ENCODE peak calls at places on chromosomes 4 and X, in four cellular contexts. G, W, M and O are unnamed samples.

GRCh38 chrX:81377329-81377728 is 175.4 kb downstream of the SH3BGRL start:
- DNase-seq in M (peak; percentile 13), W (no peak), G (no peak), O (no peak)

GRCh38 chr4:100736651-100737450 is 219.0 kb upstream of the EMCN start:
- DNase-seq in M (peak; percentile 30), W (no peak), G (no peak), O (no peak)

GRCh38 chr4:172850838-172851237 is 317.8 kb upstream of the GALNT7 start:
- DNase-seq in G (no peak), W (no peak), M (no peak), O (no peak)

GRCh38 chr4:39204543-39204942 is 22.2 kb downstream of the WDR19 start:
- DNase-seq in W (no peak), M (no peak), G (no peak), O (no peak)

GRCh38 chr4:184250795-184251679 is 33.4 kb upstream of the ENPP6 start:
- DNase-seq in W (no peak), M (peak; percentile 73), G (no peak), O (no peak)

GRCh38 chr4:24930136-24930535 is 17.3 kb upstream of the CCDC149 start:
- DNase-seq in G (no peak), W (no peak), M (no peak), O (no peak)

GRCh38 chr4:8000721-8001491 is 61.2 kb upstream of the AFAP1 start:
- DNase-seq in W (no peak), G (no peak), M (no peak), O (no peak)

GRCh38 chr4:184747034-184747830 is 13.3 kb upstream of the CENPU start:
- DNase-seq in G (no peak), M (peak; percentile 20), W (peak; percentile 84), O (no peak)

GRCh38 chrX:18983711-18984380 is at the start of gene PHKA2:
- DNase-seq in G (peak; percentile 67), W (peak; percentile 53), M (no peak), O (no peak)

GRCh38 chr4:121818215-121818614 is 5.5 kb downstream of the CCNA2 start:
- DNase-seq in W (no peak), G (no peak), M (no peak), O (no peak)

GRCh38 chr4:121817006-121817405 is 6.7 kb downstream of the CCNA2 start:
- DNase-seq in M (no peak), G (no peak), W (no peak), O (no peak)

GRCh38 chr4:121817701-121818100 is 6.0 kb downstream of the CCNA2 start:
- DNase-seq in W (no peak), G (no peak), M (no peak), O (no peak)

GRCh38 chr4:121811122-121811521 is 10.0 kb downstream of the EXOSC9 start:
- DNase-seq in M (no peak), G (no peak), W (no peak), O (no peak)

GRCh38 chr4:121814756-121815155 is 8.9 kb downstream of the CCNA2 start:
- DNase-seq in M (no peak), W (no peak), G (no peak), O (no peak)
- TF ChIP-seq CTCF in M (no peak), W (no peak), G (no peak), O (no peak)

DNA sequence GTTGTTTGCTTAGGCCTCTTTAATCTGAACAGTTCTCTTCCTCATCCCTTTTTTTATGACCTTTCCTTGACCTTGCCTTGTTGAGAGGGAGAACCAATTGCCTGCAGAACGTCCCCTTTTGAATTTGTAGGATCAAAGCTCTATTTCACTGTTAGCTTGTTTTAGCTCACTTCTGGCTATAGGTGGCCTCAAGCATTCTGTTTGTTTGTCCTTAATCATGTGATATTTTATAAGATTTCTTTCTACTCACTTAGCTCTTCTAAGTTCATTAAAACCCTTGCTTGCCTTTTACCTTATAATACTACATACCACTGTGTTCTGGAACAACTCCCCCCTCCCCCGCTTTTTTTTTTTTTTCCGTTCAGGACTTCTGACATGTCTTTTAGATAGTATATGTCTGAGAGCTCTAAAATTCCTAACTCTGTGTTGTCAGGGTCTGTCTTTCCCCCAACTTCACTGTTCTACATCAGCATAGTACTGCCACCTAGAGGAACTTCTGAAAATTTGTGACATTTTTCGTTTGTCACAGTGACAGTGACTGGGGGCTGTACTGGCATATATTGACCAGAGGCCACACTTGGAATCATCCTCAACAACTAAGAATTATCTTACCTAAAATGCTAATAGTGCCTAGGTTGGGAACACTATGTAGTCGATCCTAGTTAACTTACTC is 128.5 kb downstream of the LARP7 start:
- DNase-seq in G (no peak), W (no peak), M (peak; percentile 52), O (peak; percentile 23)
- TF ChIP-seq CTCF in G (no peak), W (peak; percentile 9), M (peak; percentile 57), O (peak; percentile 52)

DNA sequence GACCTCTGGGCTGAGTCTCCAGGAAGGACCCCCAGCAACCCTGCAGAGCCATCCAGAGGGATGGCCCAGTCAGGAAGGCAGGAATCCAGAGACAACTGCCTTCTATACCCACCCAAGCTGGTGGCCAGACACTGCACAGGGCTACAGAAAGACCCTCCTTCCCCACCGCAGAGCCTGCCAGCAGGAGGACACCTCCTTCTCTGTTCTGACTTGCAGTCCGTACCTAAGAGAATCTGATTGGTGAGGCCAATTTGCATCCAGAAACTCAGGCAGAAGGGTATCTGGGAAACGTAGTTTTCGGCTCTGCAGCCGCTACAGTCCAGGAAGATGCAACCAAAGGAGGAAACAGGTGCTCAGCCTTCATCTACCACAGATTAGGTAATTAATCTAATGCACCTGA is 155.4 kb upstream of the FRG1 start:
- DNase-seq in M (no peak), W (no peak), G (no peak), O (no peak)
- TF ChIP-seq CTCF in M (no peak), W (no peak), G (no peak), O (no peak)

GRCh38 chr4:17528526-17529165 is 13.7 kb downstream of the CLRN2 start:
- DNase-seq in M (no peak), W (no peak), G (no peak), O (no peak)
- TF ChIP-seq CTCF in M (no peak), W (no peak), G (no peak), O (no peak)

GRCh38 chr4:47945930-47946726 is 31.7 kb upstream of the NFXL1 start:
- DNase-seq in W (no peak), M (no peak), G (no peak), O (no peak)
- TF ChIP-seq CTCF in W (no peak), M (peak; percentile 5), G (no peak), O (no peak)

GRCh38 chr4:113106076-113106475 is 56.6 kb downstream of the ANK2 start:
- DNase-seq in G (no peak), M (peak; percentile 18), W (no peak), O (no peak)
- TF ChIP-seq CTCF in G (peak; percentile 8), M (peak; percentile 2), W (no peak), O (peak; percentile 31)